ENCODE peak calls at places on chromosomes 1 and 21, in ten cellular contexts. F is nephron progenitor cell; A is H7; T is LoVo; M is mesothelial cell of epicardium; K is lower leg skin; O is mesendoderm; X is posterior cingulate gyrus; Y is ureter; G is effector memory CD4-positive, alpha-beta T cell. Q is an unnamed sample.

GRCh38 chr1:203467550-203467921 is 8.1 kb upstream of the PRELP start:
- DNase-seq in F (no peak), A (no peak), T (no peak), M (no peak), K (peak; percentile 84), O (no peak), X (no peak), Y (peak; percentile 83), G (no peak), Q (no peak)

GRCh38 chr1:154129392-154129970 is 25.4 kb downstream of the NUP210L start:
- DNase-seq in F (no peak), A (no peak), T (no peak), M (no peak), K (no peak), O (no peak), X (no peak), Y (no peak), G (no peak), Q (no peak)

GRCh38 chr1:37556712-37557196 is at the start of gene DNALI1:
- DNase-seq in F (peak; percentile 96), A (peak; percentile 96), T (no peak), M (peak; percentile 80), K (peak; percentile 25), O (peak; percentile 96), X (peak; percentile 90), Y (peak; percentile 88), G (no peak), Q (peak; percentile 93)

GRCh38 chr1:54464031-54464476 is 57.9 kb upstream of the SSBP3 start:
- DNase-seq in F (no peak), A (no peak), T (no peak), M (no peak), K (no peak), O (no peak), X (no peak), Y (no peak), G (no peak), Q (no peak)

GRCh38 chr1:87330954-87331318 is 2.3 kb downstream of the LMO4 start:
- DNase-seq in F (no peak), A (peak; percentile 53), T (no peak), M (no peak), K (no peak), O (no peak), X (no peak), Y (no peak), G (no peak), Q (no peak)

GRCh38 chr1:89149229-89149628 is 23.3 kb upstream of the GBP2 start:
- DNase-seq in F (peak; percentile 18), A (peak; percentile 6), T (no peak), M (no peak), K (no peak), O (peak; percentile 57), X (no peak), Y (no peak), G (no peak), Q (no peak)

GRCh38 chr1:24866211-24867063 is 63.6 kb downstream of the RUNX3 start:
- DNase-seq in F (no peak), A (peak; percentile 18), T (no peak), M (no peak), K (no peak), O (no peak), X (no peak), Y (peak; percentile 26), G (no peak), Q (peak; percentile 48)

GRCh38 chr21:31078796-31079195 is 40.5 kb upstream of the KRTAP19-8 start:
- DNase-seq in F (no peak), A (no peak), T (no peak), M (no peak), K (no peak), O (no peak), X (no peak), Y (no peak), G (no peak), Q (no peak)

GRCh38 chr1:2970311-2971145 is 50.7 kb upstream of the ACTRT2 start:
- DNase-seq in F (no peak), A (no peak), T (no peak), M (peak; percentile 10), K (no peak), O (no peak), X (peak; percentile 6), Y (no peak), G (no peak), Q (no peak)

GRCh38 chr1:102851616-102852015 is 256.7 kb downstream of the COL11A1 start:
- DNase-seq in F (no peak), A (no peak), T (no peak), M (no peak), K (no peak), O (no peak), X (no peak), Y (no peak), G (no peak), Q (no peak)

GRCh38 chr1:109493805-109494539 is at the start of gene CYB561D1:
- DNase-seq in F (peak; percentile 91), A (peak; percentile 97), T (peak; percentile 84), M (peak; percentile 86), K (peak; percentile 78), O (peak; percentile 90), X (peak; percentile 87), Y (peak; percentile 89), G (peak; percentile 78), Q (peak; percentile 93)

GRCh38 chr21:21163904-21164303 is 165.7 kb downstream of the NCAM2 start:
- DNase-seq in F (peak; percentile 49), A (peak; percentile 10), T (peak; percentile 25), M (peak; percentile 23), K (peak; percentile 16), O (peak; percentile 57), X (no peak), Y (peak; percentile 45), G (no peak), Q (no peak)

GRCh38 chr1:208142632-208143390 is 101.4 kb downstream of the PLXNA2 start:
- DNase-seq in F (no peak), A (no peak), T (no peak), M (no peak), K (no peak), O (no peak), X (no peak), Y (no peak), G (no peak), Q (no peak)

GRCh38 chr1:236952279-236953003 is 51.8 kb downstream of the MT1HL1 start:
- DNase-seq in F (no peak), A (no peak), T (no peak), M (no peak), K (no peak), O (peak; percentile 41), X (no peak), Y (no peak), G (no peak), Q (no peak)

GRCh38 chr1:221343106-221343505 is 398.8 kb downstream of the DUSP10 start:
- DNase-seq in F (no peak), A (no peak), T (no peak), M (no peak), K (no peak), O (no peak), X (no peak), Y (no peak), G (no peak), Q (no peak)